ENCODE peak calls at places on chromosomes 11 and 22, in seven cellular contexts. R is stimulated activated CD8-positive, alpha-beta memory T cell treated with anti-CD3 and anti-CD28 coated beads, Interleukin-15, amount 100 ng/mL, for 1 hour; V is GM23248; A is activated naive CD8-positive, alpha-beta T cell treated with anti-CD3 and anti-CD28 coated beads, Interleukin-2, amount 50 U/mL, for 24 hours; W is CD8-positive, alpha-beta memory T cell; G is foreskin keratinocyte; L is GM04504. P is an unnamed sample.

GRCh38 chr11:73402834-73403185 is 26.6 kb downstream of the RELT start:
- DNase-seq in R (no peak), V (peak), A (no peak), W (no peak), G (no peak), L (no peak), P (no peak)

GRCh38 chr11:112225753-112226061 is 521 bp upstream of the PTS start:
- DNase-seq in R (no peak), V (peak), A (no peak), W (no peak), G (no peak), L (no peak), P (no peak)

GRCh38 chr11:61922539-61922938 is 5.2 kb upstream of the RAB3IL1 start:
- DNase-seq in R (no peak), V (peak), A (no peak), W (no peak), G (no peak), L (peak), P (no peak)

GRCh38 chr11:31995525-31996123 is 95.2 kb upstream of the RCN1 start:
- DNase-seq in R (no peak), V (peak), A (no peak), W (peak), G (no peak), L (no peak), P (no peak)

GRCh38 chr11:1888811-1889526 is 2.7 kb downstream of the PRR33 start:
- DNase-seq in R (peak), V (no peak), A (peak), W (peak), G (no peak), L (no peak), P (peak)

GRCh38 chr22:33018232-33018864 is 39.8 kb downstream of the SYN3 start:
- DNase-seq in R (peak), V (peak), A (peak), W (no peak), G (peak), L (peak), P (peak)

GRCh38 chr11:14537134-14537599 is 17.0 kb upstream of the PSMA1 start:
- DNase-seq in R (peak), V (peak), A (peak), W (peak), G (peak), L (no peak), P (peak)

GRCh38 chr22:37401401-37401859 is 25.8 kb downstream of the ELFN2 start:
- DNase-seq in R (no peak), V (peak), A (no peak), W (no peak), G (no peak), L (no peak), P (no peak)

GRCh38 chr11:73956876-73957653 is 6.2 kb downstream of the DNAJB13 start:
- DNase-seq in R (no peak), V (no peak), A (no peak), W (no peak), G (no peak), L (no peak), P (no peak)

GRCh38 chr22:39478461-39478860 is 21.6 kb downstream of the MGAT3 start:
- DNase-seq in R (no peak), V (peak), A (peak), W (no peak), G (no peak), L (no peak), P (no peak)

GRCh38 chr11:44110231-44110679 is 14.8 kb downstream of the EXT2 start:
- DNase-seq in R (peak), V (peak), A (peak), W (peak), G (no peak), L (peak), P (peak)

GRCh38 chr11:116976941-116977570 is 121.2 kb downstream of the SIK3 start:
- DNase-seq in R (no peak), V (peak), A (no peak), W (no peak), G (no peak), L (no peak), P (no peak)

GRCh38 chr22:37283393-37283937 is 1.2 kb downstream of the CYTH4 start:
- DNase-seq in R (no peak), V (peak), A (peak), W (no peak), G (no peak), L (no peak), P (no peak)

GRCh38 chr11:131037873-131038272 is 121.6 kb upstream of the SNX19 start:
- DNase-seq in R (no peak), V (no peak), A (no peak), W (no peak), G (no peak), L (no peak), P (no peak)

GRCh38 chr11:73384871-73385692 is 8.9 kb downstream of the RELT start:
- DNase-seq in R (no peak), V (no peak), A (peak), W (no peak), G (no peak), L (no peak), P (peak)